ENCODE peak calls at places on chromosomes 12 and 14, in seven cellular contexts. P is IMR-90; T is stimulated activated CD4-positive, alpha-beta T cell treated with anti-CD3 and anti-CD28 coated beads, Interleukin-15, amount 100 ng/mL, for 24 hours; K is SK-N-SH; R is heart left ventricle; C is glutamatergic neuron; N is right cardiac atrium. M is an unnamed sample.

GRCh38 chr12:53160000-53160399 is 20.5 kb upstream of the ZNF740 start:
- DNase-seq in P (no peak), C (no peak), R (no peak), T (no peak), K (peak; percentile 31), N (no peak), M (no peak)

GRCh38 chr14:54503476-54503875 is 6.2 kb upstream of the CGRRF1 start:
- DNase-seq in R (no peak), T (no peak), C (no peak), K (no peak), N (no peak), P (peak; percentile 47), M (no peak)

GRCh38 chr14:38208825-38209562 is 1.3 kb downstream of the SSTR1 start:
- DNase-seq in K (no peak), N (peak; percentile 20), P (peak; percentile 74), T (peak; percentile 32), R (peak; percentile 56), C (peak; percentile 78), M (no peak)

GRCh38 chr12:26698186-26698585 is 134.8 kb downstream of the ITPR2 start:
- DNase-seq in R (no peak), N (no peak), C (no peak), K (no peak), T (no peak), P (no peak), M (no peak)

GRCh38 chr12:4908694-4909396 is 860 bp upstream of the KCNA1 start:
- DNase-seq in N (no peak), C (peak; percentile 73), T (peak; percentile 27), R (no peak), P (no peak), K (peak; percentile 12), M (no peak)

GRCh38 chr14:21846227-21846885 is 172.7 kb upstream of the OR4E1 start:
- DNase-seq in P (peak; percentile 0), K (peak; percentile 6), T (peak; percentile 80), N (no peak), R (peak; percentile 62), C (peak; percentile 78), M (no peak)

GRCh38 chr12:50201987-50202521 is 34.9 kb upstream of the CERS5 start:
- DNase-seq in K (no peak), P (peak; percentile 96), C (no peak), N (no peak), T (no peak), R (no peak), M (no peak)

GRCh38 chr14:106013879-106014376 is 487.5 kb downstream of the TMEM121 start:
- DNase-seq in C (no peak), N (no peak), K (no peak), P (no peak), T (peak; percentile 55), R (no peak), M (no peak)

GRCh38 chr14:96164861-96165490 is 39.7 kb upstream of the BDKRB2 start:
- DNase-seq in R (no peak), P (peak; percentile 58), K (no peak), N (no peak), T (no peak), C (no peak), M (no peak)

GRCh38 chr14:89416002-89416995 is 734 bp downstream of the FOXN3 start:
- DNase-seq in T (peak; percentile 98), C (peak; percentile 98), N (peak; percentile 98), K (peak; percentile 98), R (peak; percentile 99), P (peak; percentile 97), M (peak; percentile 98)

GRCh38 chr14:60327447-60328331 is 78.7 kb downstream of the PPM1A start:
- DNase-seq in C (peak; percentile 53), T (peak; percentile 62), R (no peak), P (peak; percentile 20), N (peak; percentile 16), K (peak; percentile 38), M (no peak)

GRCh38 chr12:112945515-112945914 is 7.2 kb downstream of the OAS3 start:
- DNase-seq in T (no peak), R (no peak), P (no peak), K (no peak), N (no peak), C (no peak), M (no peak)

GRCh38 chr12:7017870-7018349 is 366 bp downstream of the LPCAT3 start:
- DNase-seq in P (peak; percentile 8), C (peak; percentile 81), K (peak; percentile 81), R (no peak), T (peak; percentile 49), N (no peak), M (no peak)

GRCh38 chr12:41981758-41982157 is 162.9 kb downstream of the GXYLT1 start:
- DNase-seq in N (no peak), P (peak; percentile 10), R (no peak), T (no peak), C (no peak), K (no peak), M (no peak)

GRCh38 chr14:55126089-55126488 is 3.0 kb upstream of the LGALS3 start:
- DNase-seq in C (no peak), K (no peak), P (no peak), R (no peak), N (peak; percentile 41), T (no peak), M (no peak)

GRCh38 chr14:104805326-104805678 is 4.4 kb downstream of the ZBTB42 start:
- DNase-seq in N (peak; percentile 60), K (peak; percentile 36), R (peak; percentile 68), C (no peak), T (no peak), P (peak; percentile 89), M (no peak)

GRCh38 chr14:105419305-105420091 is at the start of gene MTA1:
- DNase-seq in P (peak; percentile 8), N (no peak), T (peak; percentile 67), K (peak; percentile 86), C (peak; percentile 38), R (peak; percentile 75), M (no peak)

GRCh38 chr12:27521066-27521465 is 2.9 kb upstream of the PPFIBP1 start:
- DNase-seq in P (peak; percentile 52), R (no peak), T (no peak), C (no peak), N (peak; percentile 35), K (peak; percentile 31), M (peak; percentile 62)

GRCh38 chr14:23377873-23378563 is 1.2 kb downstream of the CMTM5 start:
- DNase-seq in N (peak; percentile 48), P (no peak), K (no peak), C (no peak), T (no peak), R (no peak), M (no peak)

GRCh38 chr12:77894548-77894947 is 63.9 kb downstream of the NAV3 start:
- DNase-seq in K (no peak), N (no peak), C (no peak), T (no peak), R (no peak), P (no peak), M (no peak)

M was measured in uterus.